ENCODE peak calls at places on chromosomes 7 and 10, in six cellular contexts. R is hippocampal formation, I is hepatic stellate cell, H is mucosa of descending colon, E is transverse colon, U is T-cell. O is an unnamed sample.

GRCh38 chr10:127776816-127777215 is 39.8 kb downstream of the FOXI2 start:
- DNase-seq in R (no peak), I (no peak), H (no peak), E (no peak), U (no peak), O (no peak)

GRCh38 chr7:771241-772004 is 44.3 kb upstream of the PRKAR1B start:
- DNase-seq in R (no peak), I (peak), H (peak), E (peak), U (no peak), O (no peak)

GRCh38 chr7:82050792-82051191 is 280.9 kb upstream of the HGF start:
- DNase-seq in R (no peak), I (no peak), H (no peak), E (no peak), U (no peak), O (no peak)

GRCh38 chr7:135772639-135773019 is 24.0 kb upstream of the FAM180A start:
- DNase-seq in R (no peak), I (no peak), H (no peak), E (no peak), U (no peak), O (no peak)

GRCh38 chr10:14389981-14390590 is 59.4 kb upstream of the FRMD4A start:
- DNase-seq in R (no peak), I (no peak), H (no peak), E (no peak), U (no peak), O (no peak)

GRCh38 chr10:126723226-126723625 is 52.7 kb upstream of the C10orf90 start:
- DNase-seq in R (no peak), I (no peak), H (no peak), E (no peak), U (no peak), O (no peak)

GRCh38 chr10:125662616-125663015 is 20.3 kb downstream of the TEX36 start:
- DNase-seq in R (no peak), I (no peak), H (no peak), E (no peak), U (no peak), O (no peak)

GRCh38 chr7:75650671-75651070 is 88.1 kb downstream of the HIP1 start:
- DNase-seq in R (no peak), I (no peak), H (peak), E (peak), U (no peak), O (no peak)

GRCh38 chr7:100516135-100516812 is 22.7 kb upstream of the AGFG2 start:
- DNase-seq in R (no peak), I (peak), H (no peak), E (peak), U (peak), O (no peak)

GRCh38 chr7:10908600-10908999 is 65.1 kb upstream of the PHF14 start:
- DNase-seq in R (no peak), I (no peak), H (no peak), E (no peak), U (no peak), O (no peak)

GRCh38 chr7:4790078-4790465 is 14.6 kb downstream of the AP5Z1 start:
- DNase-seq in R (no peak), I (no peak), H (no peak), E (no peak), U (no peak), O (no peak)

GRCh38 chr7:106736508-106737201 is 75.7 kb upstream of the CCDC71L start:
- DNase-seq in R (peak), I (peak), H (no peak), E (peak), U (peak), O (no peak)

GRCh38 chr7:121605297-121605640 is 209.2 kb upstream of the FAM3C start:
- DNase-seq in R (no peak), I (no peak), H (no peak), E (no peak), U (no peak), O (no peak)

GRCh38 chr10:73019100-73019499 is 64.5 kb upstream of the PLA2G12B start:
- DNase-seq in R (no peak), I (no peak), H (no peak), E (no peak), U (no peak), O (no peak)

O was measured in dorsolateral prefrontal cortex.